ENCODE peak calls at places on chromosomes 13 and 19, in seven cellular contexts. L is fibroblast of lung; C is psoas muscle; N is NCI-H1105 treated with DMSO at 0.1 percent for 48 hours; J is SW480; I is activated naive CD8-positive, alpha-beta T cell treated with anti-CD3 and anti-CD28 coated beads, Interleukin-2, amount 50 U/mL, for 24 hours; B is activated T-cell treated with anti-CD3 and anti-CD28 coated beads, Interleukin-2, amount 50 U/mL, for 72 hours. K is an unnamed sample.

GRCh38 chr13:50357586-50358118 is 342.4 kb downstream of the KCNRG start:
- DNase-seq in L (peak), C (no peak), N (peak), J (no peak), I (no peak), B (no peak), K (peak)

GRCh38 chr13:75986818-75987217 is 350.7 kb downstream of the LMO7 start:
- DNase-seq in L (no peak), C (no peak), N (no peak), J (no peak), I (no peak), B (no peak), K (no peak)

GRCh38 chr19:48394331-48395169 is 1.1 kb downstream of the GRIN2D start:
- DNase-seq in L (no peak), C (no peak), N (no peak), J (peak), I (no peak), B (no peak), K (no peak)

GRCh38 chr19:4717191-4717965 is 6.3 kb downstream of the DPP9 start:
- DNase-seq in L (peak), C (no peak), N (no peak), J (no peak), I (no peak), B (no peak), K (no peak)

GRCh38 chr19:33054623-33055022 is 10.1 kb downstream of the RHPN2 start:
- DNase-seq in L (no peak), C (no peak), N (no peak), J (no peak), I (no peak), B (no peak), K (no peak)

GRCh38 chr13:33174980-33175379 is 110.6 kb downstream of the STARD13 start:
- DNase-seq in L (no peak), C (no peak), N (no peak), J (no peak), I (no peak), B (no peak), K (no peak)

GRCh38 chr13:40275636-40276035 is 390.8 kb downstream of the FOXO1 start:
- DNase-seq in L (peak), C (no peak), N (no peak), J (no peak), I (no peak), B (no peak), K (no peak)

GRCh38 chr13:40445557-40445990 is 220.9 kb downstream of the FOXO1 start:
- DNase-seq in L (no peak), C (peak), N (no peak), J (no peak), I (peak), B (peak), K (peak)

GRCh38 chr19:42208612-42209011 is 8.9 kb downstream of the DEDD2 start:
- DNase-seq in L (no peak), C (peak), N (no peak), J (no peak), I (no peak), B (no peak), K (no peak)

GRCh38 chr13:19606152-19606551 is 27.3 kb upstream of the MPHOSPH8 start:
- DNase-seq in L (no peak), C (no peak), N (no peak), J (no peak), I (no peak), B (no peak), K (no peak)

GRCh38 chr13:94333131-94333820 is 146.2 kb downstream of the DCT start:
- DNase-seq in L (peak), C (no peak), N (no peak), J (no peak), I (no peak), B (no peak), K (no peak)

GRCh38 chr19:17129377-17129776 is 53.8 kb downstream of the MYO9B start:
- DNase-seq in L (no peak), C (no peak), N (no peak), J (no peak), I (no peak), B (no peak), K (no peak)

GRCh38 chr13:73657821-73658540 is 476.2 kb downstream of the KLF12 start:
- DNase-seq in L (peak), C (peak), N (no peak), J (no peak), I (no peak), B (no peak), K (peak)

GRCh38 chr13:87570669-87571068 is 100.5 kb upstream of the SLITRK5 start:
- DNase-seq in L (no peak), C (no peak), N (no peak), J (no peak), I (no peak), B (no peak), K (no peak)

GRCh38 chr19:16951529-16951928 is 62.7 kb downstream of the F2RL3 start:
- DNase-seq in L (no peak), C (no peak), N (peak), J (no peak), I (no peak), B (no peak), K (no peak)

GRCh38 chr19:47226426-47227346 is 4.3 kb downstream of the BBC3 start:
- DNase-seq in L (peak), C (peak), N (no peak), J (peak), I (peak), B (peak), K (peak)

GRCh38 chr13:101121608-101122007 is 294.7 kb downstream of the NALCN start:
- DNase-seq in L (no peak), C (no peak), N (no peak), J (no peak), I (no peak), B (no peak), K (no peak)

GRCh38 chr13:41032646-41033396 is 13.7 kb upstream of the ELF1 start:
- DNase-seq in L (no peak), C (no peak), N (no peak), J (no peak), I (no peak), B (no peak), K (no peak)

GRCh38 chr13:101499406-101499805 is 46.9 kb downstream of the ITGBL1 start:
- DNase-seq in L (no peak), C (no peak), N (no peak), J (no peak), I (no peak), B (no peak), K (no peak)

GRCh38 chr13:114124921-114125320 is 7.5 kb downstream of the RASA3 start:
- DNase-seq in L (peak), C (peak), N (no peak), J (peak), I (peak), B (peak), K (no peak)

GRCh38 chr19:29677001-29677781 is 11.9 kb downstream of the PLEKHF1 start:
- DNase-seq in L (no peak), C (peak), N (no peak), J (no peak), I (no peak), B (no peak), K (no peak)

GRCh38 chr13:31051999-31052398 is 109.7 kb downstream of the HSPH1 start:
- DNase-seq in L (no peak), C (no peak), N (no peak), J (no peak), I (no peak), B (no peak), K (no peak)

K was measured in heart right ventricle.